ENCODE peak calls at places on chromosomes 6 and 20, in five cellular contexts. V is mesendoderm, U is neuronal stem cell, E is trophoblast cell, O is H1. D is an unnamed sample.

GRCh38 chr6:88865275-88865674 is 98.1 kb downstream of the RNGTT start:
- DNase-seq in V (no peak), O (no peak), U (no peak), E (no peak), D (no peak)

GRCh38 chr20:41139227-41140093 is 2.1 kb downstream of the PLCG1 start:
- DNase-seq in U (no peak), O (no peak), V (no peak), E (no peak), D (no peak)

GRCh38 chr20:45052698-45053440 is 48.1 kb downstream of the KCNS1 start:
- DNase-seq in O (no peak), V (no peak), E (no peak), U (no peak), D (peak; percentile 68)

GRCh38 chr20:41307021-41307420 is 10.5 kb downstream of the ZHX3 start:
- DNase-seq in E (no peak), V (no peak), O (no peak), U (no peak), D (no peak)

GRCh38 chr20:46872315-46873211 is 22.1 kb upstream of the EYA2 start:
- DNase-seq in U (no peak), E (peak; percentile 63), O (no peak), V (no peak), D (no peak)

GRCh38 chr20:44328428-44328827 is 8.4 kb upstream of the R3HDML start:
- DNase-seq in O (no peak), E (no peak), U (no peak), V (no peak), D (no peak)

GRCh38 chr6:2125158-2125557 is 120.2 kb downstream of the GMDS start:
- DNase-seq in O (no peak), V (no peak), E (no peak), U (no peak), D (no peak)

GRCh38 chr20:11799131-11799800 is 118.4 kb upstream of the BTBD3 start:
- DNase-seq in V (peak; percentile 53), E (peak; percentile 61), O (no peak), U (no peak), D (no peak)

GRCh38 chr6:13229205-13230085 is 98.9 kb downstream of the TBC1D7 start:
- DNase-seq in V (peak; percentile 72), O (no peak), E (no peak), U (no peak), D (no peak)

GRCh38 chr6:5764401-5764955 is 242.2 kb downstream of the NRN1 start:
- DNase-seq in V (no peak), O (no peak), E (no peak), U (no peak), D (no peak)

GRCh38 chr6:151044465-151045441 is 179.3 kb downstream of the MTHFD1L start:
- DNase-seq in O (no peak), E (peak; percentile 90), U (no peak), V (peak; percentile 72), D (peak; percentile 93)

GRCh38 chr6:22886881-22887581 is 317.7 kb downstream of the HDGFL1 start:
- DNase-seq in V (peak; percentile 18), E (peak; percentile 57), U (no peak), O (no peak), D (peak; percentile 13)

GRCh38 chr20:6704132-6704861 is 63.2 kb upstream of the BMP2 start:
- DNase-seq in E (no peak), U (no peak), V (no peak), O (no peak), D (peak; percentile 82)

GRCh38 chr6:107103082-107103481 is 12.2 kb downstream of the BEND3 start:
- DNase-seq in O (no peak), E (peak; percentile 42), V (peak; percentile 51), U (no peak), D (no peak)

GRCh38 chr6:129136751-129137150 is 253.8 kb downstream of the LAMA2 start:
- DNase-seq in E (no peak), O (no peak), U (no peak), V (no peak), D (no peak)

GRCh38 chr6:148107911-148108310 is 234.7 kb upstream of the SASH1 start:
- DNase-seq in U (no peak), O (no peak), E (no peak), V (no peak), D (no peak)

GRCh38 chr6:151679081-151679480 is 128.4 kb upstream of the ESR1 start:
- DNase-seq in U (no peak), E (peak; percentile 87), V (no peak), O (no peak), D (no peak)

GRCh38 chr6:54998576-54998975 is 152.0 kb downstream of the FAM83B start:
- DNase-seq in E (no peak), O (no peak), V (no peak), U (no peak), D (no peak)

DNA sequence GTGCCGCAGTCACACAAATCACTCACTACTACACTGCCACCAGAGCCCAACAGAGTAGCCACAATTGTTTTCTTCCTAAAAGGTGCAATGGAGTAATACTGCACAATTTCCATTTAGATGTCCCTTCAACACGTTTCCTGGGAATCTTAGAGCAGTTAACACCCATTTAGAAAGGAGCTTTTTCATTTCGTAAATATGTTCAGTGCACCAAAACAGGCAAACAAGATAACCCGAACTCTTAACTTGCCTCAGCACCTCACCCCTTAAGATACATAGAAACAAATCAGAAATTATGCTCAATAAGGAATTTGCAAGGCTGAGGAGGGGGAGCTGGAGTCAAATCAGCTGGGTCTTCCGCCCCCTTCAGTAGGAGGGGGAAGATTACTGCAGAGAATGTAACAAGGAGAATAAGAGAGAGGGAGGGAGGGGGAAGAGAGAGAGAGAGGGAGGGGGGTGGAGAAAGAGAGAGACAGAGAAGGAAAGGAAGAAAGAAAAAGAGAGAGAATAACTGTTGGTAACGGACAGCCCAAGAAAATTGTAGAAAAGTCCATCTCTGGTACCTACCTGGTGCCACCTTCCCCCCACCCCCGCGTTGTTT is 155.4 kb downstream of the BCAS1 start:
- DNase-seq in O (no peak), U (no peak), V (peak; percentile 79), E (no peak), D (peak; percentile 32)
- H3K4me1 ChIP-seq in O (peaks cover 8% of the 10 kb centered on the region), U (peaks cover 23% of the 10 kb centered on the region), V (peaks cover 18% of the 10 kb centered on the region), E (peaks cover 12% of the 10 kb centered on the region), D (peaks cover 9% of the 10 kb centered on the region)

GRCh38 chr20:346033-346639 is 775 bp upstream of the NRSN2 start:
- DNase-seq in U (no peak), O (no peak), E (no peak), V (no peak), D (no peak)

GRCh38 chr20:348972-349841 is 2.3 kb downstream of the NRSN2 start:
- DNase-seq in V (no peak), O (no peak), E (no peak), U (no peak), D (no peak)

GRCh38 chr20:347317-347639 is 367 bp downstream of the NRSN2 start:
- DNase-seq in E (no peak), V (peak; percentile 29), U (no peak), O (no peak), D (no peak)

GRCh38 chr20:347640-348484 is 951 bp downstream of the NRSN2 start:
- DNase-seq in E (peak; percentile 73), O (peak; percentile 89), U (peak; percentile 94), V (peak; percentile 98), D (peak; percentile 98)

DNA sequence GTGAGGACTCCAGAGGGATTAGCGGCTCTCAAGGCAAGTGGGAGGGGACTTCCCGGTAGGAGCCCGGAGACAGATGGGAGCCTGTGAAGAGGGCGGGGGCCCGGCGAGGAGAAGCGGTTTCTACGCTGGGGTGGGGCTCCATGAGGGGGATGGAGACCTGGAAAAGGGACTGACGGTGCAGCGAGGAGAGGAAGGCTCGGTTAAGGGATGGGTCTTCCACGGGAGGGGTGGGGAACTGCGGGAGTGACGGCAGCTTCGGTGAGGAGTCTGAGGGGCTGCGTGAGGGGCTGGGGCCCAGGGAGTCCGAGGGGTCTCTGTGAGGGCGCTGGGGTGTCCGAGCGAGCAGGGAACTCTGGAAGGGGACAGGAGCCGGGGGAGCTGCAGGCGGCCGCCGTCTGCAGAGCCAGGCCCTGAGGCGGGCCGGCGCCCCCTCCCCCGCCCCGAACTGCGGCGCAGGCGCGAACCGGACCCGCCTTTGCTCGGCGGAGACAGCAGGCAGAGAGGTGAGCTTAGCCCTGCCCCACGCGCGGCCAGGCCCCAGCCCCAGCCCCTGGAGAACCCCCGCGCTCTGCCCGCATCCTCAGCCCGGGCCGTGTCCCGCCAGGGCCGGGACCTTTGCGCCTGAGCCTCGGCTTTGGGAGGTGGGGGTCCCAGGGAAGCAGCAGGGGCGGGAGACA is at the start of gene NRSN2:
- DNase-seq in E (peak; percentile 60), O (no peak), U (peak; percentile 49), V (peak; percentile 83), D (peak; percentile 87)
- H3K23ac ChIP-seq in E (no peak within 1 kb of the TSS), O (no peak within 1 kb of the TSS), U (peak within 1 kb of the TSS; percentile 98), V (no peak within 1 kb of the TSS), D (peak within 1 kb of the TSS; percentile 96)

DNA sequence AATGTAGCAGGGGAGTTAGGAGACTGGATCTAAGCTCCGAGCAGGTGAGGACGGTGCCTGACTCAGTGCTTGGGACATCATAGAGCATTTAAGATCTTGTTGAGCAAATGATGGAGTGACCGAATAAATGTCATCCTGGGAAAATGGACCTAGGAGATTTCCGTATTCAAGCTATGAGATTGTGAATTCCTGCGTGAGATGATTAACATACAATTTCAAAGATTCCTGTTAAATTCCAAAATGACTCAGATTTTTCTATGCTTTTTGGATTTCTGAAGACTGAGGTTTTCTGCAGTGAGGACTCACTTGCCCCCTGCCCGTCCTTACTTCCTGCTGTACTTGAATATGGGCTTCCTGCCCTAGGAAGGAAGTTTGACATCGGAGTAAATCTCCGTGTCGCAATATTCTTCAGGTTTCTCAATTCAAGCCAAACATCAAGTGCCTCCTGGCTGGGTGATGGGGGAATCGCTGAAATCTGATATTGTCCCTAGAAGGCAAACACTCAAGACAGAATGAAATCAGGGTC is 5.2 kb downstream of the SYTL3 start:
- DNase-seq in V (no peak), E (peak; percentile 87), O (no peak), U (no peak), D (peak; percentile 87)
- H3K18ac ChIP-seq in V (no peak overlapping the region), E (no peak overlapping the region), O (no peak overlapping the region), U (no peak overlapping the region), D (no peak overlapping the region)

DNA sequence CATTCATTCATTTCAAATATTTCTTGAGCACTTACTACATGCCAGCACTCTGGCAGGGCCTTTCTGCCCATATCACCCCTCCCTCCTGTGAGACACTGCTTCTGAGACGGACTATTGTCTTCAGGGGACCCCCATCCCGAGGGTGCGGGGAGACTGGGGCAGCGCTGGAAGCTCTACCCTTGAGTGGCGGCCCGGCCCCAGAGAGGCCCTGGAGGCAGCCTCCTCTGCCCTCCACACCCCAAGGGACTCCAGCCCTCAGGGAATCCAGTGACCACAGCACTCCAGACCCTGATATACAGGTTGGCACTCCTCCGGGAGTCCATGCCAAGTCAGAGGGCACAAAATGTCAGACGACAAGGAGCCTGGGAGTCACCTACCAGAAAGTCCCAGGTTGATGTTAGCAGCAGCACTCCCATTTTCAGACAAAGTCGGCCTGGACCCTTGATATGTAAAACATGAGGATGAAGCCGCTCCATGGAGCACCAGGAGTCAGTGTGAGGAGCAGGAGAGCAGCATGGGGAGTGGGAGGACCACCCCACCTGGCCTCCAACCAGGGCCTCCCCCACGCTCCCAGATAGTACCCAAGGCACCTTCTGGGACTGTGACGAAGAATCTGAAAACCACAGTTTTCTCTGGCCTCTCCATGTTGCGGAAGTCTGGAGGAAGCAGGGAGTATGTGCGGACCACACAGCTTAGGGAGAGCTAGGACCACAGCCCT is 20.7 kb downstream of the TFEB start:
- DNase-seq in O (no peak), E (peak; percentile 27), U (no peak), V (no peak), D (no peak)
- H3K4me1 ChIP-seq in O (no peaks in the 10 kb centered on the region), E (peaks cover 24% of the 10 kb centered on the region), U (no peaks in the 10 kb centered on the region), V (no peaks in the 10 kb centered on the region), D (peaks cover 46% of the 10 kb centered on the region)